ENCODE peak calls at places on chromosomes 3 and 15, in seven cellular contexts. M, A, N, J, D, C and B are unnamed samples.

GRCh38 chr3:131361464-131362421 is 19.8 kb upstream of the NUDT16 start:
- ATAC-seq in M (peak; percentile 96), N (peak; percentile 46), A (peak; percentile 98), C (peak; percentile 98), D (peak; percentile 96), J (peak; percentile 97), B (peak; percentile 92)

GRCh38 chr3:175009294-175009693 is 150.2 kb downstream of the NAALADL2 start:
- ATAC-seq in D (no peak), A (no peak), M (no peak), N (no peak), C (no peak), J (no peak), B (no peak)

GRCh38 chr3:134643150-134643675 is 7.6 kb downstream of the KY start:
- ATAC-seq in A (no peak), D (no peak), C (no peak), J (no peak), M (no peak), N (no peak), B (no peak)

GRCh38 chr3:181851063-181851462 is 139.3 kb downstream of the SOX2 start:
- ATAC-seq in N (no peak), C (peak; percentile 92), J (no peak), D (no peak), M (no peak), A (peak; percentile 87), B (no peak)

GRCh38 chr15:70240082-70240481 is 142.4 kb upstream of the TLE3 start:
- ATAC-seq in J (no peak), D (no peak), N (peak; percentile 95), C (no peak), M (no peak), A (no peak), B (no peak)

GRCh38 chr3:114333180-114333922 is 39.5 kb downstream of the TIGIT start:
- ATAC-seq in A (no peak), C (no peak), D (no peak), N (no peak), M (no peak), J (no peak), B (no peak)

GRCh38 chr3:38829404-38829803 is 13.4 kb upstream of the SCN10A start:
- ATAC-seq in M (peak; percentile 62), D (peak; percentile 40), A (peak; percentile 37), J (peak; percentile 91), N (no peak), C (peak; percentile 73), B (peak; percentile 80)

GRCh38 chr15:96171271-96171739 is 159.2 kb upstream of the NR2F2 start:
- ATAC-seq in D (peak; percentile 85), J (no peak), N (no peak), A (peak; percentile 65), C (peak; percentile 80), M (no peak), B (no peak)

GRCh38 chr15:39549912-39550311 is 31.0 kb upstream of the THBS1 start:
- ATAC-seq in J (peak; percentile 46), A (no peak), M (no peak), N (no peak), D (no peak), C (no peak), B (peak; percentile 68)

GRCh38 chr3:37639922-37640321 is 221.8 kb upstream of the CTDSPL start:
- ATAC-seq in M (no peak), C (no peak), D (no peak), N (no peak), A (no peak), J (no peak), B (no peak)

GRCh38 chr3:46923559-46924350 is 46.2 kb downstream of the PTH1R start:
- ATAC-seq in N (no peak), J (peak; percentile 38), C (peak; percentile 43), D (peak; percentile 70), A (peak; percentile 49), M (peak; percentile 42), B (peak; percentile 42)

GRCh38 chr3:141321109-141321497 is 47.2 kb upstream of the ZBTB38 start:
- ATAC-seq in D (no peak), C (peak; percentile 87), N (no peak), J (no peak), A (peak; percentile 77), M (no peak), B (no peak)

GRCh38 chr3:37054370-37054769 is 61.1 kb downstream of the MLH1 start:
- ATAC-seq in C (peak; percentile 86), A (peak; percentile 74), M (peak; percentile 92), J (peak; percentile 92), N (peak; percentile 93), D (peak; percentile 78), B (peak; percentile 84)

GRCh38 chr3:171372694-171373093 is 87.5 kb downstream of the TNIK start:
- ATAC-seq in J (no peak), D (no peak), M (no peak), C (no peak), N (peak; percentile 18), A (no peak), B (no peak)

GRCh38 chr15:68130851-68131250 is 74.3 kb downstream of the CALML4 start:
- ATAC-seq in M (no peak), C (no peak), J (no peak), D (peak; percentile 56), A (no peak), N (no peak), B (no peak)

GRCh38 chr3:143170676-143171075 is 51.1 kb downstream of the CHST2 start:
- ATAC-seq in N (peak; percentile 41), A (peak; percentile 19), C (no peak), J (no peak), D (no peak), M (no peak), B (no peak)

GRCh38 chr3:16013563-16013962 is 160.9 kb upstream of the GALNT15 start:
- ATAC-seq in A (no peak), D (no peak), N (no peak), J (no peak), C (no peak), M (no peak), B (no peak)

GRCh38 chr15:59274126-59274970 is 67.7 kb downstream of the LDHAL6B start:
- ATAC-seq in C (peak; percentile 58), D (no peak), M (no peak), J (no peak), A (no peak), N (peak; percentile 83), B (no peak)
- H3K27ac ChIP-seq in C (no peak overlapping the region), D (no peak overlapping the region), M (no peak overlapping the region), J (no peak overlapping the region), A (no peak overlapping the region), N (peak overlapping the region; percentile 36), B (no peak overlapping the region)

DNA sequence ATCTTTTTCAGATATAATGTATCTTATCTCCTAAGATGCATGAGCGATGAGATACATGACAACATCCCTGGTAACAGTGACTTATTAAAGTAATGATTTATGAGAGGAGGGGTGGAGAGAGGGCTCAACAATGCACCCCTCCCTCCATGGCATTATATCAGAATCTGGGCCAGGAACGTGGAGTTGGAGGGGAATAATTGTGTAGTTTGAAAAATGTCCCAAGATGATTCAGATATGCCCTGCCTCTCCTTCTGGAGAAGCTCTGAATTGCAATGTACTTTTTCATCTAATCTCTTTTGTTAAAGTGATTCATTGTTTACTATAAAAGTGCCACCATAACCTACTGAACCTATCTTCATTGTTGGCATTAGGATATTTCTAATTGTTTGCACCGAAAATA is 86.5 kb downstream of the FRMD4B start:
- ATAC-seq in M (no peak), A (no peak), N (no peak), J (no peak), D (no peak), C (no peak), B (no peak)
- TF ChIP-seq CTCF in M (no peak), A (no peak), N (no peak), J (no peak), D (no peak), C (no peak), B (no peak)

DNA sequence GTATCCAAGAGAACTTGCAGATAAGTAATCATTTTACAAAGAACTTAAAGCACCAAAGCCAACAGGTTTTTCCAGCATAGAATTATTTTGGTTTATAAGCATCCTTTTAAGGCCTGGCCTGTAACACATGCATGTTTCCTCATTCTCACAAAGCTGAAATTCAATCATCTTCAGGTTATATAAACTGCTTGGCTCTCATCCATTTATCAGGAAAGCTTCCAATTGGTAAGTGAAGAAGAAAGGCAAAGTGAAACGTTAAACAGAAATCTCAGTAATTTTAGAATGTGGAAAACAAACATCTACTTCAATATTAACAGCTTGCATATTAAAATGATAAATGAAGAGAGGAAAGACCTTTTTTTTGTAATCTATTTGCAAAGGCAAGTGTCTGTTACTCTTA is 1.6 kb downstream of the SERP1 start:
- ATAC-seq in D (no peak), A (no peak), J (no peak), N (no peak), C (no peak), M (no peak), B (no peak)
- H3K27ac ChIP-seq in D (peak overlapping the region; percentile 99), A (peak overlapping the region; percentile 100), J (peak overlapping the region; percentile 99), N (peak overlapping the region; percentile 96), C (peak overlapping the region; percentile 100), M (no peak overlapping the region), B (peak overlapping the region; percentile 100)

GRCh38 chr15:24835301-24835700 is 119.5 kb upstream of the SNRPN start:
- ATAC-seq in D (no peak), A (no peak), C (no peak), M (no peak), N (no peak), J (no peak), B (no peak)
- TF ChIP-seq CTCF in D (no peak), A (no peak), C (no peak), M (no peak), N (no peak), J (no peak), B (no peak)

GRCh38 chr3:17087509-17087908 is 202.8 kb downstream of the PLCL2 start:
- ATAC-seq in N (no peak), C (no peak), A (no peak), D (no peak), M (no peak), J (no peak), B (no peak)
- H3K27ac ChIP-seq in N (no peak overlapping the region), C (no peak overlapping the region), A (no peak overlapping the region), D (no peak overlapping the region), M (no peak overlapping the region), J (no peak overlapping the region), B (no peak overlapping the region)

GRCh38 chr15:74723754-74724334 is 1.5 kb downstream of the CYP1A1 start:
- ATAC-seq in J (peak; percentile 40), D (peak; percentile 58), M (peak; percentile 64), N (peak; percentile 48), A (no peak), C (peak; percentile 57), B (peak; percentile 30)
- TF ChIP-seq CTCF in J (no peak), D (no peak), M (no peak), N (no peak), A (no peak), C (no peak), B (no peak)

GRCh38 chr3:182970811-182971418 is 9.4 kb downstream of the DCUN1D1 start:
- ATAC-seq in D (no peak), N (no peak), M (no peak), J (no peak), A (no peak), C (no peak), B (no peak)

GRCh38 chr3:182969853-182970252 is 10.5 kb downstream of the DCUN1D1 start:
- ATAC-seq in C (no peak), M (no peak), N (no peak), J (no peak), A (no peak), D (no peak), B (no peak)

GRCh38 chr3:182971637-182972036 is 8.7 kb downstream of the DCUN1D1 start:
- ATAC-seq in D (no peak), J (no peak), N (peak; percentile 48), M (no peak), A (no peak), C (no peak), B (no peak)

GRCh38 chr3:182967218-182968204 is 12.8 kb downstream of the DCUN1D1 start:
- ATAC-seq in N (peak; percentile 68), J (no peak), D (no peak), M (no peak), C (no peak), A (no peak), B (no peak)

GRCh38 chr3:182969277-182969676 is 11.1 kb downstream of the DCUN1D1 start:
- ATAC-seq in J (no peak), D (no peak), M (no peak), A (no peak), C (no peak), N (peak; percentile 18), B (no peak)
- H3K27ac ChIP-seq in J (no peak overlapping the region), D (no peak overlapping the region), M (no peak overlapping the region), A (no peak overlapping the region), C (no peak overlapping the region), N (peak overlapping the region; percentile 37), B (no peak overlapping the region)